ENCODE peak calls at places on chromosomes 4 and X, in ten cellular contexts. F is kidney; S is fibroblast of lung; I is CD8-positive, alpha-beta memory T cell; L is right lobe of liver; J is adipocyte; K is tibial artery; A is WERI-Rb-1; P is IMR-90; W is heart left ventricle. Y is an unnamed sample.
A peak's percentile ranks its signal among the peaks of the same experiment; 100 is the strongest.

GRCh38 chrX:140521393-140521792 is 16.5 kb upstream of the SOX3 start:
- DNase-seq in F (no peak), S (no peak), I (no peak), L (no peak), J (no peak), K (no peak), A (no peak), P (no peak), W (no peak), Y (no peak)

GRCh38 chr4:48228887-48229462 is 40.7 kb downstream of the TEC start:
- DNase-seq in F (no peak), S (no peak), I (no peak), L (no peak), J (no peak), K (no peak), A (no peak), P (peak; percentile 1), W (no peak), Y (no peak)

GRCh38 chrX:46251755-46252154 is 293.5 kb downstream of the ZNF674 start:
- DNase-seq in F (no peak), S (peak; percentile 64), I (no peak), L (no peak), J (peak; percentile 12), K (no peak), A (no peak), P (peak; percentile 13), W (no peak), Y (no peak)

GRCh38 chr4:169102011-169102410 is 92.0 kb upstream of the CBR4 start:
- DNase-seq in F (no peak), S (peak; percentile 40), I (no peak), L (no peak), J (peak; percentile 20), K (no peak), A (peak; percentile 37), P (no peak), W (no peak), Y (no peak)

GRCh38 chrX:17601816-17602215 is 135.5 kb upstream of the SCML1 start:
- DNase-seq in F (no peak), S (no peak), I (no peak), L (no peak), J (no peak), K (no peak), A (no peak), P (no peak), W (no peak), Y (no peak)

GRCh38 chr4:146255463-146255862 is 41.1 kb downstream of the REELD1 start:
- DNase-seq in F (no peak), S (peak; percentile 21), I (no peak), L (no peak), J (peak; percentile 23), K (no peak), A (no peak), P (peak; percentile 63), W (no peak), Y (no peak)

GRCh38 chrX:104270212-104270611 is 15.5 kb upstream of the ESX1 start:
- DNase-seq in F (no peak), S (no peak), I (no peak), L (no peak), J (no peak), K (no peak), A (no peak), P (no peak), W (no peak), Y (peak; percentile 58)

GRCh38 chr4:98664959-98665358 is 6.5 kb upstream of the TSPAN5 start:
- DNase-seq in F (no peak), S (no peak), I (no peak), L (no peak), J (no peak), K (no peak), A (no peak), P (no peak), W (no peak), Y (no peak)

GRCh38 chrX:45077748-45078424 is 122.8 kb downstream of the DIPK2B start:
- DNase-seq in F (no peak), S (no peak), I (no peak), L (no peak), J (peak; percentile 3), K (no peak), A (no peak), P (no peak), W (no peak), Y (no peak)

GRCh38 chr4:577499-578450 is 1.7 kb upstream of the TMEM271 start:
- DNase-seq in F (no peak), S (peak; percentile 32), I (no peak), L (no peak), J (peak; percentile 55), K (no peak), A (no peak), P (no peak), W (no peak), Y (peak; percentile 88)

GRCh38 chr4:143489116-143489515 is 24.4 kb upstream of the SMARCA5 start:
- DNase-seq in F (no peak), S (no peak), I (no peak), L (no peak), J (no peak), K (no peak), A (no peak), P (peak; percentile 28), W (no peak), Y (no peak)

GRCh38 chrX:113868716-113869115 is 715.2 kb upstream of the HTR2C start:
- DNase-seq in F (no peak), S (no peak), I (no peak), L (no peak), J (no peak), K (no peak), A (no peak), P (no peak), W (no peak), Y (no peak)

GRCh38 chr4:27807207-27807606 is 946.6 kb downstream of the STIM2 start:
- DNase-seq in F (no peak), S (no peak), I (no peak), L (no peak), J (peak; percentile 8), K (no peak), A (no peak), P (peak; percentile 28), W (no peak), Y (no peak)

GRCh38 chr4:70667710-70668535 is 1.6 kb upstream of the JCHAIN start:
- DNase-seq in F (no peak), S (peak; percentile 17), I (no peak), L (no peak), J (peak; percentile 38), K (no peak), A (no peak), P (peak; percentile 45), W (no peak), Y (no peak)

GRCh38 chr4:111837761-111838160 is 307.5 kb upstream of the FAM241A start:
- DNase-seq in F (no peak), S (no peak), I (no peak), L (no peak), J (no peak), K (no peak), A (no peak), P (no peak), W (no peak), Y (no peak)

GRCh38 chrX:133389975-133390374 is 25.3 kb downstream of the GPC4 start:
- DNase-seq in F (no peak), S (no peak), I (no peak), L (no peak), J (no peak), K (no peak), A (no peak), P (no peak), W (no peak), Y (no peak)

GRCh38 chr4:153668647-153669046 is 15.4 kb upstream of the TLR2 start:
- DNase-seq in F (no peak), S (no peak), I (no peak), L (no peak), J (no peak), K (no peak), A (no peak), P (no peak), W (no peak), Y (no peak)

GRCh38 chr4:153669838-153670237 is 14.2 kb upstream of the TLR2 start:
- DNase-seq in F (no peak), S (no peak), I (no peak), L (no peak), J (no peak), K (no peak), A (no peak), P (no peak), W (no peak), Y (no peak)
- H3K9me3 ChIP-seq in F (no peaks in the 10 kb centered on the region), S (no peaks in the 10 kb centered on the region), I (peaks cover 2% of the 10 kb centered on the region), L (no peaks in the 10 kb centered on the region), J (no peaks in the 10 kb centered on the region), K (no peaks in the 10 kb centered on the region), A (peaks cover 12% of the 10 kb centered on the region), P (no peaks in the 10 kb centered on the region), W (no peaks in the 10 kb centered on the region), Y (no peaks in the 10 kb centered on the region)

DNA sequence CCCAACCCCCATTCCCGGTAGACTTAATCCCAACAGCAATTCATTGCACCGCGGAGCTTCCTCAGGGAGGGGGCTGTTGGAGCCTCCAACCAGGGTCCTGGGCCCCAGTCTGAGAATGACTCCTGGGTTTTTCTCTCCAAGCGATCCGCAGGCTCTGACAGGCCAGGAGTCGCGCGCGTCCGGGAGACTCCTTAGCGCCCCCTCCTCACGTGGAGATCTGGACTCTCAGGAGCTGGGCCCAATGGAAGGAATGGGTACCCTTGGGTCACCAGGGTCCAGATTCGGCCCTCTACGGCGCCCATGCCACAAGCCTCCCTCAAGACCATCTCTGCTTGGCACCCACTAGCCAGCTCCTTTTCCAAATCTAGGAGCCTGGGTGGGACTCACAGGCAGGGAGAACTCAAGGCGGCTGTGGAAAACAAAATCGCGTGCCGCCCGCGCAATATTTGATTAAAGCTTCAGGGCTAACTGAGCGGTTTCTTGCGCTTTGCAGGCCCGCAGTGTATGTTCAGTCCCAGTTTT is 7.1 kb downstream of the HAND2 start:
- DNase-seq in F (no peak), S (no peak), I (no peak), L (no peak), J (peak; percentile 46), K (no peak), A (no peak), P (no peak), W (peak; percentile 56), Y (no peak)
- H3K4me3 ChIP-seq in F (peak overlapping the region; percentile 31), S (no peak overlapping the region), I (no peak overlapping the region), L (peak overlapping the region; percentile 4), J (peak overlapping the region; percentile 89), K (peak overlapping the region; percentile 61), A (peak overlapping the region; percentile 58), P (peak overlapping the region; percentile 35), W (peak overlapping the region; percentile 95), Y (peak overlapping the region; percentile 81)

GRCh38 chrX:155966876-155967275 is 30.6 kb upstream of the IL9R start:
- DNase-seq in F (no peak), S (no peak), I (peak; percentile 5), L (no peak), J (peak; percentile 58), K (no peak), A (peak; percentile 89), P (no peak), W (no peak), Y (peak; percentile 62)
- H3K9me3 ChIP-seq in F (no peaks in the 10 kb centered on the region), S (no peaks in the 10 kb centered on the region), I (no peaks in the 10 kb centered on the region), L (no peaks in the 10 kb centered on the region), J (peaks cover 19% of the 10 kb centered on the region), K (peaks cover 4% of the 10 kb centered on the region), A (peaks cover 14% of the 10 kb centered on the region), P (no peaks in the 10 kb centered on the region), W (no peaks in the 10 kb centered on the region), Y (peaks cover 56% of the 10 kb centered on the region)

DNA sequence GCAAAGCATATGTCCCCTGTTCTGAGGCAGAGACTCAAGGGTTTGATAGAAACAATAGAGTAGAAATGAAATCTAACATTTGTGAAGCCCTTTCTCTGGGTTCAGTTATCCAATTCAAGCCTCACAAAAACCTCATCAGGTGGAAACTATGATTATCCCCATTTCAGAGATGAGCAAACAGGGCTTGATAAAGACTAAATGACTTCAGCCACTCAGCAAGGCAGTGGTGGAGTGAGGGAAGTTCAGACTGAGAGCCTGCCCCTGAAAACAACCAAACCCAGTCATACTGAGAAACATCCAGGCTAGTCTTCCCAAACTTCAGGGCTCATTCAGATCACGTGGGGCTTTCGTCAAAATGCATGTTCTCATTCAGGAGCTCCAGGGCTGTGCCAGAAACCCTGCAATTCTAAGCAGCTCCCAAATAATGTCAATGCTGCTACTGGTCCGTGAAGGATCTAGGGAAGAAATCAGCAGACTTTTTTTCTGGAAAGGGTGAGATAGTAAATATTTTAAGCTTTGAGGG is 109.6 kb upstream of the KIT start:
- DNase-seq in F (no peak), S (no peak), I (no peak), L (no peak), J (no peak), K (no peak), A (no peak), P (no peak), W (no peak), Y (no peak)
- H3K4me3 ChIP-seq in F (no peak overlapping the region), S (no peak overlapping the region), I (no peak overlapping the region), L (no peak overlapping the region), J (no peak overlapping the region), K (no peak overlapping the region), A (no peak overlapping the region), P (no peak overlapping the region), W (no peak overlapping the region), Y (no peak overlapping the region)

Y was measured in endodermal cell.